ENCODE peak calls at places on chromosome 17, in five cellular contexts. D is H1, R is GM12878, X is HCT116, V is K562. Z is an unnamed sample.

GRCh38 chr17:56913000-56913866 is 616 bp downstream of the TRIM25 start:
- DNase-seq in R (no peak), X (no peak), V (peak; percentile 24), D (peak; percentile 79), Z (no peak)

GRCh38 chr17:7703584-7704574 is 1.1 kb upstream of the EFNB3 start:
- DNase-seq in X (no peak), R (no peak), V (peak; percentile 36), D (peak; percentile 77), Z (peak; percentile 57)

GRCh38 chr17:8476741-8477140 is 41.1 kb downstream of the NDEL1 start:
- DNase-seq in R (no peak), X (no peak), V (no peak), D (no peak), Z (no peak)

GRCh38 chr17:7281953-7282751 is 634 bp downstream of the SLC2A4 start:
- DNase-seq in V (no peak), D (peak; percentile 72), R (no peak), X (no peak), Z (no peak)

GRCh38 chr17:35189291-35189690 is 4.9 kb downstream of the SLC35G3 start:
- DNase-seq in X (no peak), V (no peak), D (no peak), R (no peak), Z (no peak)

GRCh38 chr17:42690596-42690995 is 8.3 kb downstream of the CNTNAP1 start:
- DNase-seq in V (no peak), D (no peak), R (no peak), X (no peak), Z (no peak)

GRCh38 chr17:6668219-6668618 is 16.7 kb downstream of the C17orf100 start:
- DNase-seq in R (no peak), V (no peak), X (no peak), D (no peak), Z (no peak)

GRCh38 chr17:58313815-58314705 is 14.5 kb downstream of the TSPOAP1 start:
- DNase-seq in V (no peak), D (peak; percentile 31), X (no peak), R (no peak), Z (no peak)

GRCh38 chr17:65535777-65536572 is 25.5 kb downstream of the AXIN2 start:
- DNase-seq in V (no peak), X (no peak), D (no peak), R (no peak), Z (no peak)

GRCh38 chr17:65559802-65560627 is 1.4 kb downstream of the AXIN2 start:
- DNase-seq in X (no peak), D (peak; percentile 73), V (no peak), R (no peak), Z (no peak)

GRCh38 chr17:73285603-73285908 is 23.9 kb upstream of the CPSF4L start:
- DNase-seq in D (no peak), V (no peak), X (no peak), R (no peak), Z (no peak)

GRCh38 chr17:73284906-73285602 is 23.4 kb upstream of the CPSF4L start:
- DNase-seq in R (no peak), V (no peak), D (no peak), X (no peak), Z (no peak)

GRCh38 chr17:73283250-73283649 is 21.6 kb upstream of the CPSF4L start:
- DNase-seq in V (no peak), D (no peak), X (no peak), R (no peak), Z (no peak)

GRCh38 chr17:73283841-73284282 is 22.2 kb upstream of the CPSF4L start:
- DNase-seq in D (peak; percentile 77), V (no peak), R (no peak), X (no peak), Z (no peak)

GRCh38 chr17:73284339-73284738 is 22.7 kb upstream of the CPSF4L start:
- DNase-seq in R (no peak), V (no peak), D (no peak), X (no peak), Z (no peak)
- TF ChIP-seq JUND in R (no peak), V (no peak), D (no peak), X (no peak), Z (no peak)

GRCh38 chr17:76386966-76387765 is 2.8 kb downstream of the SPHK1 start:
- DNase-seq in R (no peak), D (no peak), X (no peak), V (no peak), Z (no peak)

GRCh38 chr17:76384222-76384986 is at the start of gene SPHK1:
- DNase-seq in V (peak; percentile 92), R (no peak), X (peak; percentile 51), D (peak; percentile 83), Z (peak; percentile 85)

GRCh38 chr17:76384987-76385891 is 830 bp downstream of the SPHK1 start:
- DNase-seq in X (no peak), R (no peak), V (peak; percentile 82), D (peak; percentile 74), Z (no peak)

GRCh38 chr17:76383645-76384221 is 676 bp upstream of the SPHK1 start:
- DNase-seq in V (peak; percentile 75), X (no peak), D (peak; percentile 78), R (no peak), Z (peak; percentile 51)

DNA sequence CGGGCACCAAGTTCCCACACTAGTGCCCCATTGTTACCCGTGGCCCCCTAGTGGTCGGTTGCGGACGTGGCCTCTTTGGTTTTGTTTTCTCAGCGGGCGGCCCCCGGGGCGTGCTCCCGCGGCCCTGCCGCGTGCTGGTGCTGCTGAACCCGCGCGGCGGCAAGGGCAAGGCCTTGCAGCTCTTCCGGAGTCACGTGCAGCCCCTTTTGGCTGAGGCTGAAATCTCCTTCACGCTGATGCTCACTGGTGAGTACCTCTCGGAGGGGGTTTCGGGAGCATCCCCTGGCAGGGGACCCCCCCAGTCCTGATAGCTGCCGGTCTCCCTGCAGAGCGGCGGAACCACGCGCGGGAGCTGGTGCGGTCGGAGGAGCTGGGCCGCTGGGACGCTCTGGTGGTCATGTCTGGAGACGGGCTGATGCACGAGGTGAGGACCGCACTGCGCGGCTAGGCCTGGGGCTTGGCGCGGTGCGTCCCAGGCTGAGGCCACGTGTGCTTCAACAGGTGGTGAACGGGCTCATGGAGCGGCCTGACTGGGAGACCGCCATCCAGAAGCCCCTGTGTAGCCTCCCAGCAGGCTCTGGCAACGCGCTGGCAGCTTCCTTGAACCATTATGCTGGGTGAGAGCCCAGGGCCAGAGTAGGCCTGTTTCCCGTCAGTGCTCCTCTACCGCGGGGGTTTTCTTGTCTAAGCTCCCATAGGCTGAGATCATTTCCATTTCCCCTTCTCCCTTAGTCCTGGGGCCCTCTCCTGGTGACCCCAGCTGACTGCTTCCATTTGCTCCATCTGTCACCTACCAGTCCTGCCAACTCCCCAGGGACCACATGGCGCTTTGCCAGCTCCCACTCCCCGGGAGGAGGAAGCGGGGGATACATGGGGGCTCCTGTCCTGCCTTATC is 1.7 kb downstream of the SPHK1 start:
- DNase-seq in X (peak; percentile 68), D (peak; percentile 96), V (peak; percentile 93), R (no peak), Z (peak; percentile 85)
- TF ChIP-seq JUND in X (no peak), D (no peak), V (no peak), R (no peak), Z (no peak)

GRCh38 chr17:31318298-31319190 is 2.9 kb downstream of the EVI2A start:
- DNase-seq in X (no peak), D (no peak), V (no peak), R (peak; percentile 63), Z (no peak)
- TF ChIP-seq JUND in X (no peak), D (no peak), V (no peak), R (no peak), Z (no peak)

GRCh38 chr17:50276588-50277356 is 2.5 kb downstream of the TMEM92 start:
- DNase-seq in X (no peak), D (no peak), V (no peak), R (no peak), Z (peak; percentile 26)
- TF ChIP-seq JUND in X (no peak), D (no peak), V (no peak), R (no peak), Z (no peak)

DNA sequence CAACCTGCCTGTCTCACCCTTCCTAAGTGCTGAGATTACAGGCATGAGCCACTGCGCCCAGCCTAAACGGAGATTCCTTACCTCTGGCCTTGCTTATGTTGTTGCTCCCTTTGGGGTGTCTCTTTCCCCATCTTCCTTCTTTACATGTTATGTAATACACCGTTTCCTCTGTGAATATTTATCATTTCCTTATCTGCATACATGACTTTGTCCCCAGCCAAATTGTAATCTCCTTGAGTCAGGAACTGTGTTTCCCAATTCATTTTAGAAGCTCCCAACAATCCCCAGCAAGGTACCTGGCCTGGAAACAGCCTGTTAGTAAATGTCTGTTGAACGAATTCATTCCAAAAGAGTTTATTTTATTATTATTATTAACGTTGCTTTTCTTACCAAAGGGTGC is 15.6 kb downstream of the COPZ2 start:
- DNase-seq in X (no peak), V (no peak), D (no peak), R (no peak), Z (no peak)
- TF ChIP-seq JUND in X (no peak), V (no peak), D (no peak), R (no peak), Z (no peak)

DNA sequence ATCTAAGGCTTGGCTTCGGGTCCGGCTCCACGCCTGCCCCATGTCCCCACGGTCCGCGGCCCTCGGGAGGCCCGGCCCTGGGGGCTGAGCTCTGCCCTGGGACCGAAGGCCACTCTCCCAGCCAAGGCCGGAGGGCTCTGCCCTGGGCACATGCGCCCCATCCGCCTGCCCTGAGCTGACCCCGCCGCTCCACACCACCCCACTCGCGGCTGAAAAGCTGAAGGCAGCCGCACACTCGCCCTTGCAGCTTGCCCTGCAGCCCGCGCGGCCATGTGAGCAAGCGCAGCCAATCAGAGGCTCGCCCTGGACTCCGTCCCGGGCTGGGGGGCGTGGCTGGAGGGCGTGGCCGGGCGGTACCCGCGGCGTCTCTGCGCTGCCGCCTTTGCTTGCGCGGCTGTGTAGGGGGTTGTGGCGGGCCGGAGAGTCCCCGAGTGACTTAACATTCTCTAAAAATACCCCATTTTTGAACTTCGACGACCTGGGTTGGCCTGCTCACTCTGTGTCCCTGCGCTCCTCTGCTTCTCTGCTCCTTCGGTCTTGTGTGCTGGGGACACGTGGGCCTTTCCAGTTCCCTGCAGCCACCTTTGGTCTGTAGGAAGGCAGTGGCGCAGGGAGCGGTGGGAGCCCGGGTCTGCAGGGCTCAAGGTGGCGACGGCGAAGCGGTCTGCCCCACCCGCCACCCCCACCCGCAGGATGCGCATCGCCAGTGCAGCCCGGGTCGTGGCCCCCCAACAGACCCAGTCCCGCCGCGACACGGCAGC is 8.8 kb upstream of the MAP2K3 start:
- DNase-seq in R (peak; percentile 43), D (peak; percentile 98), X (no peak), V (peak; percentile 95), Z (peak; percentile 82)
- TF ChIP-seq JUND in R (no peak), D (no peak), X (no peak), V (no peak), Z (no peak)

DNA sequence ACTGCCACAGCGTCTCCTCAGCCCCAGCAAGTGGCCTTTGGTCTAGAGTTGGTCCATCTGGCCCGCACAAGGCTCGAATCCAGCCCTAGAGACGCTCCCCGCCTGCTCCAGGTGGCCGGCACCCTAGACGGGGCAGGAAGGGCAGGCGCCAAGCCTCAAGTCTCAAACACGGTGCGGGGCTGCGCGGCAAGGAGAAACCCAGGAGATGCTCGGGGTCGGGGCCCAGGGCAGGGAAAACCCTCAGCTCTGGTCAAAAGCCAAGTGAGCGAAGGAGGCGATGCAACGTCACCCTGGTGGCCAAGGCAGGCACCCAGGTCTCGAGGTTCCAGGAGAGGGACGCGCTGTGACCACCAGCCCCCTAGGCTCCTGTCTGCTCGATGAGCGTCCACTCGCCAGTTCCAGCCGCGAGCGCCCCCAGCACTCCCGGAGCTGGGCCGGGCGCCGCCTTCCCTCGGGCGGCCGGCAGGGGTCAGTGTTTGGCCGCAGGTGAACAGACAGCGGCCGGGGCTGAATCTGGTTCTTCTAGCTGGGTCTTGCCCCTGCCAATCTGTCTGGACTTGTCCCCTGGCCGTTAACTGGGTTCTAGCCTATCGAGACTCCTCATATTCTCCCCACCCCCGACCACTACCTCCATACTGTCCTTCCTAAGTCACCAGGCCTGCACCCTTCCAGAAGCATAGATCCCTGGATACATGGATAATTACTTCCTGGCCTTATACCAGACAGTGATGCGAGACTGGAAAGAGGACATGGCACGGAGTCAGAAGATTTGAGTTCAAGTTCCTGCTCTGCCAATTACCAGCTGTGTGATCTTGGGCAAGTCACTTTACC is 44.0 kb downstream of the PRAC1 start:
- DNase-seq in V (peak; percentile 82), R (peak; percentile 9), X (peak; percentile 28), D (peak; percentile 97), Z (peak; percentile 78)
- TF ChIP-seq JUND in V (no peak), R (no peak), X (no peak), D (no peak), Z (no peak)